ENCODE peak calls at places on chromosomes 4 and X, in seven cellular contexts. One of them, this sample, is unnamed.

GRCh38 chr4:165761968-165762367 is 111.1 kb upstream of the TLL1 start:
- DNase-seq in GM12892: no peak
- DNase-seq in K562: no peak
- DNase-seq in transverse colon: no peak
- DNase-seq in uterus: no peak
- DNase-seq in IMR-90: no peak
- DNase-seq in right lobe of liver: no peak
- DNase-seq in this sample: no peak

GRCh38 chr4:145828802-145829485 is 109.7 kb downstream of the ZNF827 start:
- DNase-seq in right lobe of liver: no peak
- DNase-seq in uterus: no peak
- DNase-seq in GM12892: no peak
- DNase-seq in IMR-90: no peak
- DNase-seq in transverse colon: no peak
- DNase-seq in K562: no peak
- DNase-seq in this sample: no peak

GRCh38 chrX:40298569-40298968 is 200.8 kb upstream of the BCOR start:
- DNase-seq in uterus: no peak
- DNase-seq in IMR-90: no peak
- DNase-seq in GM12892: no peak
- DNase-seq in K562: no peak
- DNase-seq in right lobe of liver: no peak
- DNase-seq in transverse colon: no peak
- DNase-seq in this sample: no peak

GRCh38 chrX:44143061-44143602 is 169.9 kb upstream of the NDP start:
- DNase-seq in K562: no peak
- DNase-seq in transverse colon: no peak
- DNase-seq in uterus: no peak
- DNase-seq in GM12892: no peak
- DNase-seq in IMR-90: no peak
- DNase-seq in right lobe of liver: no peak
- DNase-seq in this sample: no peak

GRCh38 chr4:1509366-1509765 is 103.1 kb upstream of the NKX1-1 start:
- DNase-seq in K562: no peak
- DNase-seq in IMR-90: no peak
- DNase-seq in right lobe of liver: peak; percentile 9
- DNase-seq in GM12892: no peak
- DNase-seq in uterus: no peak
- DNase-seq in transverse colon: no peak
- DNase-seq in this sample: no peak

GRCh38 chrX:120271218-120271617 is 20.6 kb downstream of the ZBTB33 start:
- DNase-seq in GM12892: no peak
- DNase-seq in right lobe of liver: peak; percentile 44
- DNase-seq in IMR-90: no peak
- DNase-seq in K562: no peak
- DNase-seq in uterus: no peak
- DNase-seq in transverse colon: no peak
- DNase-seq in this sample: no peak

GRCh38 chr4:94757192-94758140 is at the start of gene BMPR1B:
- DNase-seq in GM12892: peak; percentile 5
- DNase-seq in transverse colon: no peak
- DNase-seq in K562: no peak
- DNase-seq in IMR-90: peak; percentile 67
- DNase-seq in uterus: peak; percentile 25
- DNase-seq in right lobe of liver: no peak
- DNase-seq in this sample: no peak

GRCh38 chr4:146382194-146382593 is 139.5 kb downstream of the SLC10A7 start:
- DNase-seq in IMR-90: no peak
- DNase-seq in right lobe of liver: no peak
- DNase-seq in K562: no peak
- DNase-seq in transverse colon: no peak
- DNase-seq in GM12892: no peak
- DNase-seq in uterus: no peak
- DNase-seq in this sample: no peak

GRCh38 chr4:82715731-82716617 is 82.6 kb downstream of the SCD5 start:
- DNase-seq in uterus: no peak
- DNase-seq in right lobe of liver: no peak
- DNase-seq in GM12892: no peak
- DNase-seq in K562: no peak
- DNase-seq in IMR-90: peak; percentile 70
- DNase-seq in transverse colon: no peak
- DNase-seq in this sample: no peak

GRCh38 chr4:168577624-168578023 is 80.8 kb downstream of the PALLD start:
- DNase-seq in uterus: no peak
- DNase-seq in K562: no peak
- DNase-seq in transverse colon: no peak
- DNase-seq in right lobe of liver: no peak
- DNase-seq in IMR-90: no peak
- DNase-seq in GM12892: no peak
- DNase-seq in this sample: no peak

DNA sequence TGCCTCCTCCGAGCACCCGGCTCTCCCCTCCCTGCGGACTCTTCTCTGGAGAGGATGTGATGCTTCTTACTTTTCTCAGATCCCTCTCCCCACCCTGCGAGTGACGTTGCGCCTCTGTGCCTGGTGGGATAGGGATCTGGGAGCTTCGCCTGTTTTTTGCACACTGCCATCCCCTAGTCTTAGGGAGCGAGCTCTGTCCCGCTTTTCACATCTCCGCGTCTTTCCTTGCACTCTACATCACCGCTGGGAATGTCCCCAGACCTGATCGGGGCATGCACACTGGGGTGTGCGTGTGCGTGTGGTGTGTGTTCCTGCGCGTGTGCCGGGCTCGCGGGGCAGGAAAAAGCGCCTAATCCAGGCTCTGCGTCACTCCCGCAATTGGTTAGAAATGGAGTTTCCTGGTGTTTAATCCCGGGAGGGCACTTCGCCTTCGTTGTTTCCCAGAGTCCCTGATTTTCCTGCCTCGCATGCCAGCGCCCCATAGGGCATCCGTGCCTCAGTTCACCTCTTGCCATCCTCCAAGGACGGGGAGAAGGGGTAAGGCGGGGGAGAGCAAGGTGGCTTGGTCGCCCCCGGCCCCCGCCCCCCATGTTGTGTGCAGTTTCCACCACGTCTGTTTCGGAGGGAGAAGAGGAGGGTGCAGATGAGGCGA is 909 bp upstream of the TBC1D1 start:
- DNase-seq in transverse colon: peak; percentile 26
- DNase-seq in GM12892: no peak
- DNase-seq in uterus: peak; percentile 72
- DNase-seq in IMR-90: peak; percentile 1
- DNase-seq in right lobe of liver: peak; percentile 31
- DNase-seq in K562: no peak
- DNase-seq in this sample: no peak
- TF ChIP-seq POLR2A in transverse colon: no peak
- TF ChIP-seq POLR2A in GM12892: no peak
- TF ChIP-seq POLR2A in uterus: peak; percentile 73
- TF ChIP-seq POLR2A in IMR-90: no peak
- TF ChIP-seq POLR2A in right lobe of liver: no peak
- TF ChIP-seq POLR2A in K562: no peak
- TF ChIP-seq POLR2A in this sample: no peak

DNA sequence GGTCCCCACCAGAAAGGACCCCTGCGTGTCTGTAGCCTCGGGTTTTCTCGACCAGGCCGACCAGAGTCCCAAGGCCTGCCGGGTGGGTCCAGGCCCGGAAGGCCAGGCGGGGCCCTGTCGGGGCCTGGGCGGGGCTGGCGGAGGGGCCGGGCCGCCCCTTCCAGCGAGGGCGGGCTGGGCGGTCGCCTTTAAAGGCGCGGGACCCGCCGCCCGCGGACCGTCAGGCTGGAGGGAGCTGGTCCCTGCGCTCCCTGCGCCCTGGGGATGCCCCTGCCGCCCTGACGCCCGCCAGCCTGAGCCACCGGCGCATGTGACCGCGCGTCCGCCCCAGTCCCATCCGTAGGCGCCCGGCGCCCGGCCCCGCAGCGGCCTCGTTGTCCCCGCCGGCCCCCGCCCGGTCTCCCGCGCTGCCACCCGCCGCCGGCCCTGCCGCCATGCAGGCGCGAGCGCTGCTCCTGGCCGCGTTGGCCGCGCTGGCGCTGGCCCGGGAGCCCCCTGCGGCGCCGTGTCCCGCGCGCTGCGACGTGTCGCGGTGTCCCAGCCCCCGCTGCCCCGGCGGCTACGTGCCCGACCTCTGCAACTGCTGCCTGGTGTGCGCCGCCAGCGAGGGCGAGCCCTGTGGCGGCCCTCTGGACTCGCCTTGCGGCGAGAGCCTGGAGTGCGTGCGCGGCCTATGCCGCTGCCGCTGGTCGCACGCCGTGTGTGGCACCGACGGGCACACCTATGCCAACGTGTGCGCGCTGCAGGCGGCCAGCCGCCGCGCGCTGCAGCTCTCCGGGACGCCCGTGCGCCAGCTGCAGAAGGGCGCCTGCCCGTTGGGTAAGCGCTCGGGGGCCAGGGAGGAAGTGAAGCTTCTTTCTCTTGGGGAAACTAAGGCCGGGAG is at the start of gene HTRA3:
- DNase-seq in uterus: peak; percentile 79
- DNase-seq in transverse colon: peak; percentile 35
- DNase-seq in K562: no peak
- DNase-seq in right lobe of liver: peak; percentile 47
- DNase-seq in GM12892: no peak
- DNase-seq in IMR-90: peak; percentile 31
- DNase-seq in this sample: no peak
- TF ChIP-seq POLR2A in uterus: peak; percentile 90
- TF ChIP-seq POLR2A in transverse colon: no peak
- TF ChIP-seq POLR2A in K562: no peak
- TF ChIP-seq POLR2A in right lobe of liver: peak; percentile 59
- TF ChIP-seq POLR2A in GM12892: no peak
- TF ChIP-seq POLR2A in IMR-90: peak; percentile 65
- TF ChIP-seq POLR2A in this sample: peak; percentile 88

GRCh38 chr4:81504685-81505598 is 33.2 kb upstream of the RASGEF1B start:
- DNase-seq in IMR-90: no peak
- DNase-seq in uterus: peak; percentile 27
- DNase-seq in right lobe of liver: peak; percentile 73
- DNase-seq in GM12892: no peak
- DNase-seq in K562: no peak
- DNase-seq in transverse colon: peak; percentile 73
- DNase-seq in this sample: no peak
- TF ChIP-seq POLR2A in IMR-90: no peak
- TF ChIP-seq POLR2A in uterus: no peak
- TF ChIP-seq POLR2A in right lobe of liver: peak; percentile 50
- TF ChIP-seq POLR2A in GM12892: no peak
- TF ChIP-seq POLR2A in K562: no peak
- TF ChIP-seq POLR2A in transverse colon: peak; percentile 36
- TF ChIP-seq POLR2A in this sample: no peak

DNA sequence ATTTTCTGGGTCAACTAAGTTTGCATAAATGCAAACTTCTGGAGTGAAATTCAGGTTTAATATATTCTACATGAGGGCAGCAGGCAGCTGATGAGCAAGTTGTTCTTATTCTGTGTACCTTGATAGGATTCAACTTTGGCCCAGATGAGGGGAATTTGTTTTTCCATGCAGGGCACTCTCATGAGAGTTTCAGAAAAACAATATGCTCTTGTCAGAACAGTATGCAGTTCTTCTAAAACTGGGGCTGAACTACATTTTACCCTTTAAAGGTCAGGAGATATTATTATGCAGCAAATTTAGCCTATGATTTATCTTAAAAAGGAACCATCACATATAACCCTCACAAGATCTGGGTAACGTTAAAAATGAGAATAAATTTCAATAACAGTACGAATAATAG is 19.2 kb downstream of the GPRIN3 start:
- DNase-seq in transverse colon: no peak
- DNase-seq in K562: no peak
- DNase-seq in IMR-90: no peak
- DNase-seq in uterus: no peak
- DNase-seq in right lobe of liver: no peak
- DNase-seq in GM12892: no peak
- DNase-seq in this sample: no peak
- TF ChIP-seq POLR2A in transverse colon: no peak
- TF ChIP-seq POLR2A in K562: no peak
- TF ChIP-seq POLR2A in IMR-90: no peak
- TF ChIP-seq POLR2A in uterus: no peak
- TF ChIP-seq POLR2A in right lobe of liver: no peak
- TF ChIP-seq POLR2A in GM12892: no peak
- TF ChIP-seq POLR2A in this sample: no peak

GRCh38 chrX:16124201-16124600 is 836 bp downstream of the GRPR start:
- DNase-seq in right lobe of liver: no peak
- DNase-seq in K562: no peak
- DNase-seq in GM12892: no peak
- DNase-seq in uterus: no peak
- DNase-seq in transverse colon: no peak
- DNase-seq in IMR-90: no peak
- DNase-seq in this sample: no peak

GRCh38 chrX:16125520-16126149 is 2.3 kb downstream of the GRPR start:
- DNase-seq in uterus: no peak
- DNase-seq in right lobe of liver: no peak
- DNase-seq in IMR-90: no peak
- DNase-seq in GM12892: no peak
- DNase-seq in K562: no peak
- DNase-seq in transverse colon: no peak
- DNase-seq in this sample: no peak

GRCh38 chrX:16120431-16120830 is 2.9 kb upstream of the GRPR start:
- DNase-seq in uterus: no peak
- DNase-seq in right lobe of liver: no peak
- DNase-seq in transverse colon: no peak
- DNase-seq in GM12892: no peak
- DNase-seq in IMR-90: no peak
- DNase-seq in K562: no peak
- DNase-seq in this sample: no peak

GRCh38 chrX:16119353-16120220 is 3.8 kb upstream of the GRPR start:
- DNase-seq in GM12892: no peak
- DNase-seq in right lobe of liver: no peak
- DNase-seq in K562: no peak
- DNase-seq in transverse colon: no peak
- DNase-seq in IMR-90: no peak
- DNase-seq in uterus: no peak
- DNase-seq in this sample: no peak

GRCh38 chrX:16123222-16123786 is at the start of gene GRPR:
- DNase-seq in uterus: peak; percentile 50
- DNase-seq in transverse colon: peak; percentile 77
- DNase-seq in K562: peak; percentile 56
- DNase-seq in right lobe of liver: peak; percentile 81
- DNase-seq in GM12892: no peak
- DNase-seq in IMR-90: peak; percentile 92
- DNase-seq in this sample: peak; percentile 10
- TF ChIP-seq POLR2A in uterus: no peak
- TF ChIP-seq POLR2A in transverse colon: no peak
- TF ChIP-seq POLR2A in K562: no peak
- TF ChIP-seq POLR2A in right lobe of liver: no peak
- TF ChIP-seq POLR2A in GM12892: no peak
- TF ChIP-seq POLR2A in IMR-90: no peak
- TF ChIP-seq POLR2A in this sample: no peak

DNA sequence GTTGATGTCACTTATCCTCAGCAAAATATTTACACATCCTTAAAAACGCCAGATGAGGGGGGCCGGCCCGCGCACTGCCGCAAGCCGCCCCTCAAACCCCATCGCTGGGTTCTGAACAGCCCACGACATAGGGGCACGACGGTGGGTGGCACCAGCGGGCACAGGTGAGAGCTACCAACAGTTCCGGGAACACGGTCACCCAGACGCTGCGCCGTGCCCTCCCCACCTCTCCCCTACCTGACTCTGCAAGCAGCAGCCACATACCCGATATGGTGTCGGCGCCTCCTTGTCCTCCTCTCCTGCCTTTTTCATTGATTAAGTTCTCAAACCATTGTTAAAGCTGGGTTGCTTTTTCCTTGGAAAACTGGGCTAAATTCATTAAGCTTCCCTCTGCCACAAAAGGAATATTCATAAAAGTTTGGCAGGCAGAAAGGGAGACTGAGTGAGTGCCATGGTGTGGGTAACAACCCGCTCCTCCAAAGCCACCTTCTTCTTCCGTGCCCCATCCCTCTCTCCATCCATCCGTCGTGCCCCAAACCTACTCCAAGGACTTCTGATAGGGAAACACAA is 1.4 kb downstream of the RAI2 start:
- DNase-seq in IMR-90: no peak
- DNase-seq in GM12892: no peak
- DNase-seq in right lobe of liver: peak; percentile 27
- DNase-seq in K562: no peak
- DNase-seq in uterus: no peak
- DNase-seq in transverse colon: peak; percentile 15
- DNase-seq in this sample: no peak
- TF ChIP-seq POLR2A in IMR-90: no peak
- TF ChIP-seq POLR2A in GM12892: no peak
- TF ChIP-seq POLR2A in right lobe of liver: no peak
- TF ChIP-seq POLR2A in K562: no peak
- TF ChIP-seq POLR2A in uterus: no peak
- TF ChIP-seq POLR2A in transverse colon: no peak
- TF ChIP-seq POLR2A in this sample: no peak

This sample was measured in H54.